ENCODE peak calls at places on chromosome 4, in seven cellular contexts. I, K, E, H, G, O and J are unnamed samples.

GRCh38 chr4:20126906-20127305 is 124.8 kb upstream of the SLIT2 start:
- DNase-seq in G (no peak), I (no peak), E (peak; percentile 90), K (no peak), H (no peak), O (no peak), J (no peak)

GRCh38 chr4:151468715-151469696 is 60.0 kb downstream of the FHIP1A start:
- DNase-seq in G (no peak), I (no peak), K (no peak), E (peak; percentile 37), H (no peak), O (no peak), J (no peak)

GRCh38 chr4:172819353-172819752 is 349.3 kb upstream of the GALNT7 start:
- DNase-seq in G (no peak), K (no peak), I (no peak), O (no peak), H (peak; percentile 36), E (no peak), J (no peak)

GRCh38 chr4:10960386-10960785 is 275.8 kb upstream of the CLNK start:
- DNase-seq in G (no peak), O (no peak), E (no peak), K (no peak), H (no peak), I (no peak), J (no peak)

GRCh38 chr4:80058740-80059139 is 14.3 kb downstream of the ANTXR2 start:
- DNase-seq in I (no peak), K (no peak), O (peak; percentile 89), H (peak; percentile 59), E (no peak), G (no peak), J (no peak)

GRCh38 chr4:176383273-176384077 is 63.7 kb downstream of the SPCS3 start:
- DNase-seq in O (no peak), K (no peak), I (no peak), E (no peak), H (no peak), G (no peak), J (no peak)

GRCh38 chr4:85515701-85516100 is 40.8 kb downstream of the ARHGAP24 start:
- DNase-seq in K (no peak), G (no peak), H (no peak), I (no peak), O (no peak), E (no peak), J (no peak)

GRCh38 chr4:139126898-139127297 is 50.1 kb downstream of the ELF2 start:
- DNase-seq in K (no peak), H (no peak), I (no peak), O (no peak), E (no peak), G (no peak), J (no peak)

GRCh38 chr4:115453416-115453815 is 340.0 kb upstream of the NDST4 start:
- DNase-seq in K (no peak), E (peak; percentile 75), G (no peak), H (no peak), I (no peak), O (no peak), J (no peak)

GRCh38 chr4:152676052-152676854 is 3.5 kb downstream of the TMEM154 start:
- DNase-seq in K (no peak), G (no peak), E (no peak), I (no peak), O (no peak), H (peak; percentile 38), J (no peak)

GRCh38 chr4:73021634-73022033 is 47.9 kb downstream of the COX18 start:
- DNase-seq in K (no peak), H (peak; percentile 26), E (peak; percentile 17), O (no peak), G (no peak), I (peak; percentile 22), J (no peak)

GRCh38 chr4:82555279-82555678 is 6.5 kb downstream of the TMEM150C start:
- DNase-seq in E (no peak), H (no peak), K (no peak), G (no peak), I (no peak), O (no peak), J (no peak)

GRCh38 chr4:79653871-79654270 is 245.8 kb upstream of the GK2 start:
- DNase-seq in K (peak; percentile 35), H (no peak), I (no peak), G (no peak), O (no peak), E (no peak), J (no peak)

GRCh38 chr4:172919269-172919668 is 249.3 kb upstream of the GALNT7 start:
- DNase-seq in I (no peak), G (no peak), E (no peak), K (no peak), O (no peak), H (no peak), J (no peak)

GRCh38 chr4:10803944-10804343 is 119.4 kb upstream of the CLNK start:
- DNase-seq in E (no peak), H (no peak), O (no peak), I (no peak), K (no peak), G (no peak), J (no peak)

GRCh38 chr4:185660340-185660739 is 125.0 kb upstream of the PDLIM3 start:
- DNase-seq in G (no peak), K (no peak), E (no peak), I (no peak), O (no peak), H (no peak), J (no peak)

GRCh38 chr4:179472164-179472563 is 2029.9 kb upstream of the AGA start:
- DNase-seq in G (no peak), O (no peak), I (no peak), E (peak; percentile 38), H (no peak), K (no peak), J (no peak)

GRCh38 chr4:114495471-114495928 is 103.1 kb upstream of the UGT8 start:
- DNase-seq in I (no peak), G (no peak), E (no peak), H (no peak), O (no peak), K (no peak), J (no peak)

GRCh38 chr4:125388653-125389052 is 73.9 kb downstream of the FAT4 start:
- DNase-seq in O (no peak), E (peak; percentile 37), H (no peak), K (no peak), G (no peak), I (no peak), J (no peak)

GRCh38 chr4:169846396-169846795 is 88.7 kb upstream of the HPF1 start:
- DNase-seq in O (no peak), K (no peak), H (no peak), E (no peak), G (no peak), I (no peak), J (no peak)

GRCh38 chr4:1562371-1562770 is 121.7 kb downstream of the FAM53A start:
- DNase-seq in I (no peak), H (no peak), E (no peak), G (no peak), O (no peak), K (no peak), J (no peak)

GRCh38 chr4:1562771-1563170 is 121.3 kb downstream of the FAM53A start:
- DNase-seq in I (no peak), K (no peak), H (no peak), O (no peak), G (no peak), E (no peak), J (no peak)

GRCh38 chr4:1559896-1560650 is 124.0 kb downstream of the FAM53A start:
- DNase-seq in I (no peak), O (no peak), G (no peak), K (no peak), H (no peak), E (no peak), J (no peak)

GRCh38 chr4:1563241-1563640 is 120.9 kb downstream of the FAM53A start:
- DNase-seq in H (no peak), G (no peak), I (no peak), E (no peak), K (no peak), O (no peak), J (no peak)

GRCh38 chr4:1561286-1561990 is 122.7 kb downstream of the FAM53A start:
- DNase-seq in H (no peak), E (no peak), K (no peak), O (no peak), I (no peak), G (no peak), J (no peak)
- H3K27me3 ChIP-seq in H (peaks cover 6% of the 10 kb centered on the region), E (peaks cover 40% of the 10 kb centered on the region), K (peaks cover 73% of the 10 kb centered on the region), O (no peaks in the 10 kb centered on the region), I (no peaks in the 10 kb centered on the region), G (no peaks in the 10 kb centered on the region), J (peaks cover 97% of the 10 kb centered on the region)

GRCh38 chr4:113294910-113295309 is 245.5 kb downstream of the ANK2 start:
- DNase-seq in E (no peak), G (no peak), K (no peak), O (no peak), H (no peak), I (no peak), J (no peak)
- TF ChIP-seq CTCF in E (peak; percentile 57), G (no peak), K (no peak), O (no peak), H (no peak), I (peak; percentile 9), J (no peak)

GRCh38 chr4:186810613-186811150 is 87.0 kb upstream of the FAT1 start:
- DNase-seq in G (no peak), I (no peak), H (no peak), O (no peak), K (no peak), E (no peak), J (no peak)
- H3K27me3 ChIP-seq in G (no peaks in the 10 kb centered on the region), I (no peaks in the 10 kb centered on the region), H (no peaks in the 10 kb centered on the region), O (no peaks in the 10 kb centered on the region), K (no peaks in the 10 kb centered on the region), E (no peaks in the 10 kb centered on the region), J (no peaks in the 10 kb centered on the region)

GRCh38 chr4:24477919-24478318 is 106.4 kb downstream of the DHX15 start:
- DNase-seq in G (no peak), H (no peak), E (no peak), I (no peak), K (no peak), O (no peak), J (peak; percentile 51)

GRCh38 chr4:24472514-24473308 is 111.6 kb downstream of the DHX15 start:
- DNase-seq in G (peak; percentile 86), O (no peak), I (peak; percentile 50), K (peak; percentile 86), E (peak; percentile 43), H (peak; percentile 90), J (peak; percentile 87)

GRCh38 chr4:24473309-24473721 is 111.0 kb downstream of the DHX15 start:
- DNase-seq in H (peak; percentile 58), I (no peak), O (no peak), G (no peak), E (no peak), K (no peak), J (peak; percentile 23)

GRCh38 chr4:24475756-24476155 is 108.6 kb downstream of the DHX15 start:
- DNase-seq in G (no peak), K (no peak), I (no peak), O (no peak), E (no peak), H (no peak), J (no peak)

DNA sequence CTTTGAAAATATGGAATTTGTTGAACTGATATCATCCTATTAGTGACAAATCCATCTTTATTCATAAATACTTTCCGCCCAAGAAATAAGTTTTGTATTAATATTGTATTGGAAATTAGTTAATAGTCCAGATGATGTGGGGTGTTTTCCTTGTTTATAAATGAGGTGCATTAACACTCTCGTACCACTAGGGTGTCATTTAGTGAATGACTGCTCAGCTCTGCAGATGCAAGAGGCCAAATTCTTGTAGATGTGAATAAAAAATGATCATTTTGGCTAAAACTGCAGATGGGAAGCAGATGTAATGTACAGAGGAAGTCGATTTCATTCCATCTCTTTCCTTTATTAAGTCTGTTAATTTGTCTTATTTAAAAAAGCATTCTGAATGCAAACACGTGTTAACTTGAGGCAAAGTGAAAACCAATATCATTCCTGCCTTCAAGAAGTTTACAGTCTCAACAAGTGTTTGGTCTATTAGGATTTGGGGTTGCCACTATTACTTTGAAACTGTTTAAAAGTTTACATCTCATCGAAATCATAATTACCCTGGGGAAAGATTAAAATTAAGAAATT is 108.1 kb downstream of the DHX15 start:
- DNase-seq in I (no peak), E (no peak), G (no peak), O (no peak), K (no peak), H (peak; percentile 39), J (no peak)
- TF ChIP-seq CTCF in I (peak; percentile 60), E (peak; percentile 62), G (peak; percentile 34), O (peak; percentile 53), K (peak; percentile 50), H (peak; percentile 59), J (peak; percentile 67)